ENCODE peak calls at places on chromosomes 7 and 10, in eight cellular contexts. P is T-helper 1 cell; C is GM12865; H is SK-N-SH; Y is iris pigment epithelial cell; M is effector memory CD8-positive, alpha-beta T cell; U is H4; R is neural crest cell. F is an unnamed sample.

GRCh38 chr10:70478191-70479160 is at the start of gene PALD1:
- DNase-seq in P (no peak), C (peak; percentile 66), H (peak; percentile 96), Y (peak; percentile 19), M (no peak), U (peak; percentile 54), R (peak; percentile 49), F (peak; percentile 81)

GRCh38 chr7:92461027-92462003 is 14.0 kb downstream of the GATAD1 start:
- DNase-seq in P (no peak), C (peak; percentile 58), H (peak; percentile 68), Y (peak; percentile 56), M (peak; percentile 12), U (peak; percentile 63), R (peak; percentile 28), F (peak; percentile 67)

GRCh38 chr7:151839511-151839921 is 37.4 kb downstream of the PRKAG2 start:
- DNase-seq in P (no peak), C (no peak), H (no peak), Y (no peak), M (no peak), U (no peak), R (no peak), F (no peak)

GRCh38 chr10:90373911-90374310 is 483.9 kb downstream of the HTR7 start:
- DNase-seq in P (no peak), C (no peak), H (no peak), Y (peak; percentile 54), M (no peak), U (no peak), R (no peak), F (no peak)

GRCh38 chr7:47506716-47507354 is 75.1 kb downstream of the TNS3 start:
- DNase-seq in P (no peak), C (no peak), H (no peak), Y (no peak), M (no peak), U (no peak), R (no peak), F (no peak)

GRCh38 chr10:35271086-35271834 is 65.0 kb upstream of the CCNY start:
- DNase-seq in P (no peak), C (peak; percentile 12), H (no peak), Y (no peak), M (no peak), U (no peak), R (no peak), F (no peak)

GRCh38 chr10:1189166-1190051 is 133.2 kb downstream of the WDR37 start:
- DNase-seq in P (no peak), C (no peak), H (no peak), Y (no peak), M (no peak), U (no peak), R (no peak), F (no peak)

GRCh38 chr10:82377608-82378007 is 502.6 kb downstream of the NRG3 start:
- DNase-seq in P (no peak), C (peak; percentile 5), H (no peak), Y (no peak), M (no peak), U (peak; percentile 37), R (no peak), F (no peak)

GRCh38 chr10:127872871-127873600 is 19.7 kb downstream of the CLRN3 start:
- DNase-seq in P (no peak), C (no peak), H (no peak), Y (no peak), M (no peak), U (no peak), R (no peak), F (no peak)

GRCh38 chr10:33401300-33401699 is 66.8 kb upstream of the NRP1 start:
- DNase-seq in P (no peak), C (no peak), H (no peak), Y (no peak), M (no peak), U (no peak), R (no peak), F (no peak)

GRCh38 chr10:44975487-44976331 is 2.9 kb downstream of the DEPP1 start:
- DNase-seq in P (no peak), C (peak; percentile 70), H (no peak), Y (peak; percentile 92), M (no peak), U (peak; percentile 88), R (no peak), F (no peak)

GRCh38 chr10:662686-663465 is 26.6 kb downstream of the DIP2C start:
- DNase-seq in P (no peak), C (no peak), H (no peak), Y (no peak), M (no peak), U (no peak), R (no peak), F (no peak)

GRCh38 chr7:129970816-129971215 is 18.1 kb upstream of the UBE2H start:
- DNase-seq in P (no peak), C (no peak), H (no peak), Y (no peak), M (no peak), U (no peak), R (no peak), F (no peak)

F was measured in OCI-LY7.